ENCODE peak calls at places on chromosomes 11 and 22, in four cellular contexts. One of them, this sample, is unnamed.

GRCh38 chr22:35064664-35065063 is 1.3 kb upstream of the ISX start:
- DNase-seq in lower leg skin: peak
- DNase-seq in body of pancreas: no peak
- DNase-seq in mesothelial cell of epicardium: no peak
- DNase-seq in this sample: no peak

GRCh38 chr11:62879554-62879953 is 1.1 kb upstream of the SLC3A2 start:
- DNase-seq in body of pancreas: no peak
- DNase-seq in lower leg skin: no peak
- DNase-seq in mesothelial cell of epicardium: no peak
- DNase-seq in this sample: no peak

GRCh38 chr11:126159719-126160344 is 51.6 kb downstream of the RPUSD4 start:
- DNase-seq in mesothelial cell of epicardium: no peak
- DNase-seq in lower leg skin: no peak
- DNase-seq in body of pancreas: no peak
- DNase-seq in this sample: no peak

GRCh38 chr11:120744016-120744994 is 232.8 kb downstream of the GRIK4 start:
- DNase-seq in body of pancreas: no peak
- DNase-seq in lower leg skin: no peak
- DNase-seq in mesothelial cell of epicardium: no peak
- DNase-seq in this sample: no peak

GRCh38 chr11:35623708-35624168 is 5.5 kb downstream of the FJX1 start:
- DNase-seq in mesothelial cell of epicardium: no peak
- DNase-seq in lower leg skin: no peak
- DNase-seq in body of pancreas: no peak
- DNase-seq in this sample: no peak

GRCh38 chr11:2591805-2592204 is 108.0 kb downstream of the KCNQ1OT1 start:
- DNase-seq in lower leg skin: no peak
- DNase-seq in mesothelial cell of epicardium: no peak
- DNase-seq in body of pancreas: no peak
- DNase-seq in this sample: no peak

GRCh38 chr11:87038235-87038960 is 664 bp downstream of the TMEM135 start:
- DNase-seq in mesothelial cell of epicardium: no peak
- DNase-seq in body of pancreas: no peak
- DNase-seq in lower leg skin: no peak
- DNase-seq in this sample: no peak

GRCh38 chr11:28842716-28843115 is 734.5 kb downstream of the METTL15 start:
- DNase-seq in lower leg skin: no peak
- DNase-seq in body of pancreas: no peak
- DNase-seq in mesothelial cell of epicardium: no peak
- DNase-seq in this sample: no peak

GRCh38 chr22:30880847-30881246 is 87.7 kb downstream of the MORC2 start:
- DNase-seq in lower leg skin: no peak
- DNase-seq in mesothelial cell of epicardium: no peak
- DNase-seq in body of pancreas: no peak
- DNase-seq in this sample: no peak

GRCh38 chr11:116986521-116987105 is 111.6 kb downstream of the SIK3 start:
- DNase-seq in body of pancreas: no peak
- DNase-seq in lower leg skin: no peak
- DNase-seq in mesothelial cell of epicardium: no peak
- DNase-seq in this sample: no peak

GRCh38 chr22:23756891-23757290 is 2.7 kb upstream of the VPREB3 start:
- DNase-seq in lower leg skin: no peak
- DNase-seq in body of pancreas: no peak
- DNase-seq in mesothelial cell of epicardium: no peak
- DNase-seq in this sample: no peak

GRCh38 chr11:95517453-95517852 is 272.1 kb downstream of the FAM76B start:
- DNase-seq in body of pancreas: no peak
- DNase-seq in lower leg skin: no peak
- DNase-seq in mesothelial cell of epicardium: no peak
- DNase-seq in this sample: no peak

GRCh38 chr11:14894657-14895598 is 2.9 kb upstream of the CYP2R1 start:
- DNase-seq in mesothelial cell of epicardium: no peak
- DNase-seq in body of pancreas: no peak
- DNase-seq in lower leg skin: peak
- DNase-seq in this sample: no peak

GRCh38 chr11:60485987-60486386 is 6.6 kb upstream of the MS4A12 start:
- DNase-seq in body of pancreas: peak
- DNase-seq in mesothelial cell of epicardium: no peak
- DNase-seq in lower leg skin: no peak
- DNase-seq in this sample: no peak

GRCh38 chr11:72613977-72614376 is 60.2 kb downstream of the PDE2A start:
- DNase-seq in mesothelial cell of epicardium: no peak
- DNase-seq in body of pancreas: no peak
- DNase-seq in lower leg skin: no peak
- DNase-seq in this sample: no peak

GRCh38 chr11:2688381-2689231 is 11.2 kb downstream of the KCNQ1OT1 start:
- DNase-seq in mesothelial cell of epicardium: no peak
- DNase-seq in body of pancreas: peak
- DNase-seq in lower leg skin: peak
- DNase-seq in this sample: no peak

GRCh38 chr11:12288934-12289666 is 88.3 kb upstream of the PARVA start:
- DNase-seq in mesothelial cell of epicardium: no peak
- DNase-seq in lower leg skin: peak
- DNase-seq in body of pancreas: no peak
- DNase-seq in this sample: no peak
- TF ChIP-seq CTCF in mesothelial cell of epicardium: peak
- TF ChIP-seq CTCF in lower leg skin: no peak
- TF ChIP-seq CTCF in body of pancreas: no peak
- TF ChIP-seq CTCF in this sample: peak

DNA sequence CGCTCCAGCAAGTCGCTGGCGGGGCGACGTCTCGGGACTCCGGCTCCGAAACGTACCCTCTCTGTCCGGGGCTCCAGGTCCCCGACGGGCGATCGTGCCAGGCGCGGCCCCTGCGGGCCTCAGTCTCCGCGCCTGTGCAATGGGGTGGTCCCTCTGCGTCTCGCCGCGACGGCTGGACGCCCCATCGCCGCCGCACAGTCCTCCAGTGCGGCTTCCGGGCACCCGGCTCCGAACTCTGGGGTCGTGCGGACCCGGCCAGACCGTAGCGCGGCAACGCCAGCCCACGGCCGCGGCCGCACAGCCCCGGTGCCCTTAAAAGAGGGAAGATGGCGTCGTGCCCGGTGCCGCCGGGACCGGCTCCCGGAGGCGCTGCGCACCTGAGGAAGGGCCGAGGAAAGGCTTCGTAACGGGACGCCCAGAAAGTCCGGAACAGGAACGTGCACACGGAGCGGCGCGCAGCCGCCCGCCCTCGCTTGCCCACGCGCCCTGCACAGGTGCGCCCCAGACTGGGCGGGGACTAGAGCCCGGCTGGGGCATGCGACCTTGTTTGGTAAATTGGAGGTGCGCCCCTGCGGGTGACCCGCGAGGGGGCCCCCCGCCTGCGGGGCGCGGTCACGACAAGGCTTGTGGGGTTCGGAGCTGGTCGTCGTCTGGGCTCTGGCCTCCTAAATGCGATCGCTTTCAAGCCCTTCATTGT is 525 bp downstream of the BIK start:
- DNase-seq in mesothelial cell of epicardium: no peak
- DNase-seq in body of pancreas: peak
- DNase-seq in lower leg skin: no peak
- DNase-seq in this sample: peak
- TF ChIP-seq CTCF in mesothelial cell of epicardium: no peak
- TF ChIP-seq CTCF in body of pancreas: no peak
- TF ChIP-seq CTCF in lower leg skin: no peak
- TF ChIP-seq CTCF in this sample: peak

DNA sequence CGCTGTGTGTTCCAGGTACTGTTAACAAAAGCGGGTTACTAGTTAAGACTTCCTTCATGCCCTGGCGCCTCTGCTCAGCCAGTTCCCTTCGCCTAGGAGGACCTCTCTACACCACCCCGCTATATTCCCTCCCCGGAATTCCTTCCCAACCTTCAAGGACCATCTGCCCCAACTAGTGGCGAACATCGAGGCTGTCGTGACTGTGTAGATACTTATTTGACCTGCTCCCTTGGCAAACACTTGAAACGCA is 450 bp upstream of the BCL2L13 start:
- DNase-seq in mesothelial cell of epicardium: no peak
- DNase-seq in body of pancreas: no peak
- DNase-seq in lower leg skin: no peak
- DNase-seq in this sample: no peak
- TF ChIP-seq CTCF in mesothelial cell of epicardium: no peak
- TF ChIP-seq CTCF in body of pancreas: no peak
- TF ChIP-seq CTCF in lower leg skin: no peak
- TF ChIP-seq CTCF in this sample: no peak

GRCh38 chr11:64649304-64649703 is 58.3 kb downstream of the SLC22A12 start:
- DNase-seq in body of pancreas: peak
- DNase-seq in mesothelial cell of epicardium: no peak
- DNase-seq in lower leg skin: no peak
- DNase-seq in this sample: no peak
- TF ChIP-seq CTCF in body of pancreas: peak
- TF ChIP-seq CTCF in mesothelial cell of epicardium: peak
- TF ChIP-seq CTCF in lower leg skin: no peak
- TF ChIP-seq CTCF in this sample: no peak

GRCh38 chr11:69674886-69675714 is at the start of gene LTO1:
- DNase-seq in lower leg skin: peak
- DNase-seq in body of pancreas: peak
- DNase-seq in mesothelial cell of epicardium: peak
- DNase-seq in this sample: peak
- TF ChIP-seq CTCF in lower leg skin: no peak
- TF ChIP-seq CTCF in body of pancreas: no peak
- TF ChIP-seq CTCF in mesothelial cell of epicardium: no peak
- TF ChIP-seq CTCF in this sample: no peak

GRCh38 chr11:63906585-63906984 is 10.4 kb downstream of the RCOR2 start:
- DNase-seq in lower leg skin: no peak
- DNase-seq in body of pancreas: no peak
- DNase-seq in mesothelial cell of epicardium: no peak
- DNase-seq in this sample: peak

GRCh38 chr11:63907063-63907462 is 9.9 kb downstream of the RCOR2 start:
- DNase-seq in mesothelial cell of epicardium: no peak
- DNase-seq in body of pancreas: no peak
- DNase-seq in lower leg skin: no peak
- DNase-seq in this sample: no peak

GRCh38 chr11:63906087-63906486 is 10.9 kb downstream of the RCOR2 start:
- DNase-seq in lower leg skin: no peak
- DNase-seq in mesothelial cell of epicardium: no peak
- DNase-seq in body of pancreas: no peak
- DNase-seq in this sample: no peak

GRCh38 chr11:63908631-63909491 is 8.1 kb downstream of the RCOR2 start:
- DNase-seq in mesothelial cell of epicardium: no peak
- DNase-seq in body of pancreas: no peak
- DNase-seq in lower leg skin: no peak
- DNase-seq in this sample: no peak

GRCh38 chr11:63907808-63908530 is 9.0 kb downstream of the RCOR2 start:
- DNase-seq in body of pancreas: no peak
- DNase-seq in lower leg skin: no peak
- DNase-seq in mesothelial cell of epicardium: no peak
- DNase-seq in this sample: no peak
- TF ChIP-seq CTCF in body of pancreas: no peak
- TF ChIP-seq CTCF in lower leg skin: no peak
- TF ChIP-seq CTCF in mesothelial cell of epicardium: no peak
- TF ChIP-seq CTCF in this sample: no peak